ENCODE peak calls at places on chromosome 11, in seven cellular contexts. S is stimulated activated CD4-positive, alpha-beta T cell treated with anti-CD3 and anti-CD28 coated beads, Interleukin-12 subunit alpha, Interleukin-12 subunit beta, amount 100 ng/mL, for 4 hours; V is DMS 273 treated with DMSO at 0.1 percent for 48 hours; T is AG04450; E is cardiac fibroblast; W is CD8-positive, alpha-beta memory T cell; O is endothelial cell. Y is an unnamed sample.

GRCh38 chr11:13140028-13140870 is 131.1 kb downstream of the RASSF10 start:
- DNase-seq in E (peak; percentile 7), O (no peak), T (no peak), S (no peak), W (no peak), V (no peak), Y (no peak)

GRCh38 chr11:113519989-113520613 is 44.9 kb upstream of the DRD2 start:
- DNase-seq in S (no peak), O (no peak), E (no peak), V (peak; percentile 79), W (no peak), T (no peak), Y (no peak)

GRCh38 chr11:27718346-27718852 is 18.1 kb upstream of the BDNF start:
- DNase-seq in E (peak; percentile 74), W (no peak), S (no peak), O (peak; percentile 24), V (peak; percentile 63), T (peak; percentile 93), Y (peak; percentile 98)

GRCh38 chr11:61507962-61508824 is at the start of gene LRRC10B:
- DNase-seq in T (no peak), O (peak; percentile 60), V (no peak), S (peak; percentile 34), W (no peak), E (no peak), Y (peak; percentile 39)

GRCh38 chr11:95917188-95918036 is 6.5 kb downstream of the MTMR2 start:
- DNase-seq in V (no peak), E (peak; percentile 69), S (no peak), O (no peak), W (no peak), T (no peak), Y (no peak)

GRCh38 chr11:36333468-36333867 is 37.4 kb downstream of the PRR5L start:
- DNase-seq in O (no peak), E (peak; percentile 21), W (no peak), V (no peak), T (no peak), S (no peak), Y (peak; percentile 80)

GRCh38 chr11:134033696-134034491 is 35.0 kb upstream of the JAM3 start:
- DNase-seq in T (peak; percentile 74), E (peak; percentile 88), O (peak; percentile 63), V (peak; percentile 85), W (peak; percentile 64), S (peak; percentile 57), Y (peak; percentile 93)

GRCh38 chr11:133323354-133323753 is 208.9 kb downstream of the OPCML start:
- DNase-seq in S (no peak), E (no peak), V (no peak), O (no peak), W (no peak), T (no peak), Y (no peak)

GRCh38 chr11:34224434-34224966 is 119.1 kb downstream of the NAT10 start:
- DNase-seq in T (no peak), O (no peak), V (no peak), W (no peak), E (no peak), S (no peak), Y (no peak)

GRCh38 chr11:57430946-57431345 is 4.0 kb upstream of the SLC43A3 start:
- DNase-seq in S (no peak), O (no peak), V (no peak), E (no peak), W (no peak), T (no peak), Y (no peak)

GRCh38 chr11:65887026-65887722 is 1.1 kb downstream of the FIBP start:
- DNase-seq in E (no peak), S (no peak), W (no peak), V (no peak), O (no peak), T (no peak), Y (no peak)

GRCh38 chr11:92852203-92852602 is 117.2 kb upstream of the MTNR1B start:
- DNase-seq in W (no peak), E (no peak), O (no peak), T (no peak), V (no peak), S (no peak), Y (no peak)

GRCh38 chr11:69027704-69028372 is 14.8 kb upstream of the MRGPRF start:
- DNase-seq in T (no peak), W (no peak), O (no peak), V (no peak), E (no peak), S (no peak), Y (peak; percentile 67)

GRCh38 chr11:75325713-75326438 is 25.6 kb downstream of the ARRB1 start:
- DNase-seq in W (no peak), T (peak; percentile 79), E (peak; percentile 93), O (no peak), V (no peak), S (peak; percentile 54), Y (peak; percentile 83)

GRCh38 chr11:109298865-109299264 is 123.1 kb upstream of the C11orf87 start:
- DNase-seq in T (no peak), V (peak; percentile 34), W (no peak), S (no peak), E (no peak), O (no peak), Y (peak; percentile 34)

GRCh38 chr11:102422817-102423725 is 29.5 kb downstream of the TMEM123 start:
- DNase-seq in S (no peak), W (peak; percentile 40), V (no peak), E (no peak), T (no peak), O (no peak), Y (no peak)

GRCh38 chr11:33207408-33207985 is 46.2 kb upstream of the CSTF3 start:
- DNase-seq in O (peak; percentile 7), T (no peak), E (peak; percentile 80), V (no peak), W (no peak), S (no peak), Y (no peak)

GRCh38 chr11:23973244-23973643 is 523.6 kb upstream of the LUZP2 start:
- DNase-seq in O (no peak), V (no peak), T (no peak), W (no peak), E (no peak), S (no peak), Y (no peak)

Y was measured in adipocyte.